ENCODE peak calls at places on chromosomes 11 and 22, in six cellular contexts. One of them, this sample, is unnamed.

GRCh38 chr11:7632211-7632610 is 41.1 kb downstream of the CYB5R2 start:
- DNase-seq in stimulated activated naive CD4-positive, alpha-beta T cell: no peak
- DNase-seq in stimulated activated CD8-positive, alpha-beta memory T cell treated with anti-CD3 and anti-CD28 coated beads, Interleukin-4, amount 100 ng/mL, for 48 hours: no peak
- DNase-seq in choroid plexus epithelial cell: no peak
- DNase-seq in gastrocnemius medialis: no peak
- DNase-seq in heart left ventricle: no peak
- DNase-seq in this sample: no peak

GRCh38 chr11:129505266-129505665 is 129.6 kb downstream of the BARX2 start:
- DNase-seq in stimulated activated CD8-positive, alpha-beta memory T cell treated with anti-CD3 and anti-CD28 coated beads, Interleukin-4, amount 100 ng/mL, for 48 hours: no peak
- DNase-seq in choroid plexus epithelial cell: no peak
- DNase-seq in heart left ventricle: no peak
- DNase-seq in gastrocnemius medialis: no peak
- DNase-seq in stimulated activated naive CD4-positive, alpha-beta T cell: no peak
- DNase-seq in this sample: no peak

GRCh38 chr22:48473202-48473601 is 1354.5 kb downstream of the BRD1 start:
- DNase-seq in stimulated activated naive CD4-positive, alpha-beta T cell: no peak
- DNase-seq in gastrocnemius medialis: no peak
- DNase-seq in heart left ventricle: no peak
- DNase-seq in stimulated activated CD8-positive, alpha-beta memory T cell treated with anti-CD3 and anti-CD28 coated beads, Interleukin-4, amount 100 ng/mL, for 48 hours: no peak
- DNase-seq in choroid plexus epithelial cell: no peak
- DNase-seq in this sample: no peak

GRCh38 chr22:36375071-36375980 is 12.4 kb downstream of the MYH9 start:
- DNase-seq in stimulated activated CD8-positive, alpha-beta memory T cell treated with anti-CD3 and anti-CD28 coated beads, Interleukin-4, amount 100 ng/mL, for 48 hours: no peak
- DNase-seq in heart left ventricle: no peak
- DNase-seq in stimulated activated naive CD4-positive, alpha-beta T cell: no peak
- DNase-seq in gastrocnemius medialis: no peak
- DNase-seq in choroid plexus epithelial cell: no peak
- DNase-seq in this sample: peak

GRCh38 chr11:102730036-102730815 is 5.5 kb upstream of the MMP8 start:
- DNase-seq in heart left ventricle: no peak
- DNase-seq in stimulated activated CD8-positive, alpha-beta memory T cell treated with anti-CD3 and anti-CD28 coated beads, Interleukin-4, amount 100 ng/mL, for 48 hours: no peak
- DNase-seq in stimulated activated naive CD4-positive, alpha-beta T cell: no peak
- DNase-seq in choroid plexus epithelial cell: no peak
- DNase-seq in gastrocnemius medialis: no peak
- DNase-seq in this sample: no peak

GRCh38 chr11:102891736-102892135 is 17.0 kb upstream of the MMP12 start:
- DNase-seq in choroid plexus epithelial cell: no peak
- DNase-seq in stimulated activated CD8-positive, alpha-beta memory T cell treated with anti-CD3 and anti-CD28 coated beads, Interleukin-4, amount 100 ng/mL, for 48 hours: no peak
- DNase-seq in heart left ventricle: no peak
- DNase-seq in stimulated activated naive CD4-positive, alpha-beta T cell: no peak
- DNase-seq in gastrocnemius medialis: no peak
- DNase-seq in this sample: peak

GRCh38 chr11:8080674-8081590 is at the start of gene TUB:
- DNase-seq in stimulated activated CD8-positive, alpha-beta memory T cell treated with anti-CD3 and anti-CD28 coated beads, Interleukin-4, amount 100 ng/mL, for 48 hours: no peak
- DNase-seq in choroid plexus epithelial cell: no peak
- DNase-seq in stimulated activated naive CD4-positive, alpha-beta T cell: no peak
- DNase-seq in gastrocnemius medialis: no peak
- DNase-seq in heart left ventricle: no peak
- DNase-seq in this sample: peak

GRCh38 chr11:18347471-18348125 is 25.2 kb downstream of the GTF2H1 start:
- DNase-seq in stimulated activated CD8-positive, alpha-beta memory T cell treated with anti-CD3 and anti-CD28 coated beads, Interleukin-4, amount 100 ng/mL, for 48 hours: no peak
- DNase-seq in heart left ventricle: no peak
- DNase-seq in choroid plexus epithelial cell: peak
- DNase-seq in stimulated activated naive CD4-positive, alpha-beta T cell: no peak
- DNase-seq in gastrocnemius medialis: no peak
- DNase-seq in this sample: no peak

GRCh38 chr11:21769188-21769587 is 423.7 kb upstream of the ANO5 start:
- DNase-seq in stimulated activated naive CD4-positive, alpha-beta T cell: no peak
- DNase-seq in heart left ventricle: no peak
- DNase-seq in choroid plexus epithelial cell: no peak
- DNase-seq in stimulated activated CD8-positive, alpha-beta memory T cell treated with anti-CD3 and anti-CD28 coated beads, Interleukin-4, amount 100 ng/mL, for 48 hours: no peak
- DNase-seq in gastrocnemius medialis: no peak
- DNase-seq in this sample: no peak

GRCh38 chr11:2468363-2469240 is 23.8 kb downstream of the KCNQ1 start:
- DNase-seq in stimulated activated naive CD4-positive, alpha-beta T cell: no peak
- DNase-seq in heart left ventricle: no peak
- DNase-seq in choroid plexus epithelial cell: no peak
- DNase-seq in stimulated activated CD8-positive, alpha-beta memory T cell treated with anti-CD3 and anti-CD28 coated beads, Interleukin-4, amount 100 ng/mL, for 48 hours: no peak
- DNase-seq in gastrocnemius medialis: no peak
- DNase-seq in this sample: no peak